ENCODE peak calls at places on chromosomes 3 and 15, in seven cellular contexts. G is CD8-positive, alpha-beta memory T cell; W is A549; J is endodermal cell; F is kidney epithelial cell; I is cardiac muscle cell; V is foreskin fibroblast. A is an unnamed sample.

GRCh38 chr3:111998661-111999641 is at the start of gene TAGLN3:
- DNase-seq in V (no peak), G (no peak), F (no peak), J (peak; percentile 86), W (no peak), I (peak; percentile 25), A (no peak)

GRCh38 chr15:65305144-65305758 is 774 bp downstream of the RNU5B-1 start:
- DNase-seq in F (no peak), J (no peak), W (no peak), G (peak; percentile 33), V (no peak), I (no peak), A (no peak)

GRCh38 chr3:8658326-8659212 is 14.0 kb upstream of the SSUH2 start:
- DNase-seq in G (no peak), V (no peak), I (peak; percentile 83), W (peak; percentile 81), F (peak; percentile 47), J (peak; percentile 29), A (no peak)

GRCh38 chr3:195040773-195041520 is 230.0 kb downstream of the XXYLT1 start:
- DNase-seq in J (peak; percentile 75), G (no peak), F (peak; percentile 12), W (no peak), V (no peak), I (no peak), A (no peak)

GRCh38 chr3:39388741-39389248 is 5.6 kb downstream of the SLC25A38 start:
- DNase-seq in W (no peak), G (no peak), F (no peak), I (no peak), V (no peak), J (no peak), A (no peak)

GRCh38 chr3:65473746-65474145 is 565.0 kb downstream of the MAGI1 start:
- DNase-seq in I (peak; percentile 11), V (peak; percentile 20), W (no peak), J (no peak), F (no peak), G (no peak), A (no peak)

GRCh38 chr3:46416134-46417119 is 9.4 kb downstream of the CCRL2 start:
- DNase-seq in J (no peak), V (no peak), G (no peak), F (no peak), I (no peak), W (no peak), A (no peak)

GRCh38 chr3:188071636-188072035 is 82.3 kb upstream of the LPP start:
- DNase-seq in G (no peak), V (no peak), F (no peak), I (no peak), J (no peak), W (no peak), A (no peak)

GRCh38 chr3:179069762-179070390 is 1.7 kb downstream of the ZMAT3 start:
- DNase-seq in G (no peak), V (no peak), F (no peak), I (peak; percentile 32), W (no peak), J (no peak), A (no peak)

GRCh38 chr15:71572452-71573053 is 237.8 kb upstream of the NR2E3 start:
- DNase-seq in V (no peak), W (peak; percentile 83), J (peak; percentile 87), G (no peak), I (no peak), F (no peak), A (no peak)

GRCh38 chr3:188370081-188370830 is 216.3 kb downstream of the LPP start:
- DNase-seq in W (no peak), I (peak; percentile 36), J (no peak), F (no peak), G (no peak), V (no peak), A (no peak)

GRCh38 chr15:72919936-72920455 is 132.3 kb upstream of the NEO1 start:
- DNase-seq in I (peak; percentile 20), W (no peak), F (no peak), G (no peak), J (no peak), V (no peak), A (no peak)

GRCh38 chr15:77525411-77525811 is 104.7 kb downstream of the HMG20A start:
- DNase-seq in V (no peak), I (no peak), F (no peak), J (peak; percentile 82), W (no peak), G (no peak), A (no peak)

GRCh38 chr3:32998631-32999451 is 47.4 kb downstream of the CCR4 start:
- DNase-seq in W (no peak), V (no peak), F (no peak), I (no peak), G (no peak), J (peak; percentile 60), A (no peak)

DNA sequence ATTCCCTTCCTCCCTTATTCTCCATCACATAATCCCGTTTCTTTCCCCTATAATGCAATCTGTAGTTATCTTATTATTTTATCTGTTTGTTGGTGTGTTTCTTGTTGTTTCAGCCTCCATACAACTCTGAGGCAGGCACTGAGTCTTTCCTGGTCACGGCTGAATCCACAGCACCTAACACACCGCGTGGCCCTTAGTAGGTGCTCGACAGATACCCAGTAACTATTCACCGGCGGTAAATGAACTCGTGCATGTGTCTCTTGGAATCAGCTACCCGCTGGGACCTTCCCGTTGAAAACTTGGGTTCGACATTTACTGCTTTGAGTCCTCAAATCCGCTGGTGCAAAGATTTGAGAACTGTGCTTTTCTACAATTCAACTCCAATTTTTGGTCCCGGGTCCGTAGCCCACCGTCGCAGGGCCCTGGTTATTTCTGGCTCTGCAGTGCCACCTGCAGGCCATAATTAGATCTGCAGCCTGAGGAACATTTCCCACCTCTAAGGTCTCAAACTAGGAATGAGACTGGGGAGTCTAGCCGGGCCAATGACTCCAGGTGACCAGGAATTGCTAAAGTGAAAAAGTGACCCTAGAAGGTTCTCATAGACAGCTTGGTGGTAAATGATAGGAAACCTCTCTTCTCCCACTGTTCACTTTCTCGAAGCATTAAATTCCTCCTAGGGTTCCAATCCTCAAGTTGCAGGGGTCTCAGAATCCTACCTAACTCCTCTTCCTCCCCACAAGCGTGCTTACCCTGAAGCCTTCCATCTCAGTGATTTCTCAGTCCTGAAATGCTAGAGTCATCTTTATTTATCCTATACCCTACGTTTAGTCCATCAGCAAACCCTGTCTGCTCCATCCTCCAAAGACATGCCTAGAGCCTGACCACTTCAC is 40.0 kb upstream of the TRH start:
- DNase-seq in J (peak; percentile 77), I (peak; percentile 46), F (no peak), W (peak; percentile 40), G (no peak), V (peak; percentile 9), A (no peak)
- H3K4me3 ChIP-seq in J (no peak overlapping the region), I (no peak overlapping the region), F (no peak overlapping the region), W (peak overlapping the region; percentile 18), G (no peak overlapping the region), V (peak overlapping the region; percentile 16), A (no peak overlapping the region)

GRCh38 chr3:99693636-99694035 is 55.2 kb downstream of the COL8A1 start:
- DNase-seq in I (no peak), G (no peak), F (no peak), W (no peak), V (no peak), J (no peak), A (no peak)

GRCh38 chr3:99700637-99701268 is 62.4 kb downstream of the COL8A1 start:
- DNase-seq in V (peak; percentile 48), G (no peak), W (no peak), F (no peak), J (no peak), I (peak; percentile 63), A (no peak)

GRCh38 chr3:99697250-99697649 is 58.9 kb downstream of the COL8A1 start:
- DNase-seq in F (no peak), G (no peak), V (no peak), J (no peak), W (no peak), I (no peak), A (no peak)

GRCh38 chr3:99699841-99700240 is 61.4 kb downstream of the COL8A1 start:
- DNase-seq in V (peak; percentile 59), I (peak; percentile 75), W (no peak), G (no peak), J (no peak), F (no peak), A (no peak)

DNA sequence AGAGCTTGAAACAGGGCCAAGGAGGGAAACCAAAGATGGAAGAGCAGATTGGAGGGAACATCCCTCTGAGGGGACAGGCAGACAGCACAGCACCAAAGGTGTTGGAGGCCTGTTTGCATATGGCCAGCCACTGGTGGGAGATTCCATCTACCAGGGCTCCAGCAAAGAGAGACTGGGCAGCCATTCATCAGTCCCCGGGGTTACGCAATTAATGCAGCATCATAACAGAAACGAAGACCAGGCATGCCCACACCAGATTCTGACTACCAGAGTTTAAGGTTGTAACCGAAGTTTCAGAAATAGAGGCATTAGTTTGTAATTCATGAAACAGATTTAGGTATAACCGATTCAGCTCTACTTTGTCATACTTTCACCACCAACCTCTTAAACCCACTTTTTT is 58.1 kb downstream of the COL8A1 start:
- DNase-seq in F (no peak), G (no peak), V (no peak), J (no peak), I (no peak), W (no peak), A (no peak)
- H3K4me3 ChIP-seq in F (no peak overlapping the region), G (no peak overlapping the region), V (no peak overlapping the region), J (no peak overlapping the region), I (no peak overlapping the region), W (no peak overlapping the region), A (no peak overlapping the region)

GRCh38 chr15:42456539-42456938 is 34.4 kb downstream of the ZNF106 start:
- DNase-seq in J (no peak), G (no peak), W (no peak), F (no peak), V (no peak), I (no peak), A (no peak)
- H3K4me3 ChIP-seq in J (no peak overlapping the region), G (no peak overlapping the region), W (no peak overlapping the region), F (no peak overlapping the region), V (peak overlapping the region; percentile 48), I (no peak overlapping the region), A (no peak overlapping the region)

GRCh38 chr3:146246493-146246892 is 4.4 kb downstream of the PLSCR4 start:
- DNase-seq in I (no peak), V (no peak), W (no peak), F (no peak), G (no peak), J (no peak), A (no peak)
- H3K4me3 ChIP-seq in I (no peak overlapping the region), V (peak overlapping the region; percentile 4), W (no peak overlapping the region), F (no peak overlapping the region), G (no peak overlapping the region), J (no peak overlapping the region), A (no peak overlapping the region)

GRCh38 chr15:76338555-76339301 is 2.2 kb downstream of the ISL2 start:
- DNase-seq in I (no peak), V (peak; percentile 26), G (no peak), J (no peak), F (no peak), W (no peak), A (no peak)

GRCh38 chr15:76336254-76337046 is at the start of gene ISL2:
- DNase-seq in F (peak; percentile 23), G (peak; percentile 40), W (peak; percentile 99), I (peak; percentile 91), V (peak; percentile 100), J (peak; percentile 95), A (peak; percentile 95)

GRCh38 chr15:76339302-76340197 is 3.0 kb downstream of the ISL2 start:
- DNase-seq in V (peak; percentile 43), F (no peak), J (peak; percentile 74), G (no peak), I (peak; percentile 48), W (no peak), A (no peak)

GRCh38 chr15:76337047-76337738 is 620 bp downstream of the ISL2 start:
- DNase-seq in W (peak; percentile 41), G (no peak), V (peak; percentile 64), I (no peak), J (peak; percentile 59), F (no peak), A (no peak)

GRCh38 chr15:76337739-76338554 is 1.4 kb downstream of the ISL2 start:
- DNase-seq in W (no peak), F (no peak), V (peak; percentile 24), G (no peak), J (peak; percentile 85), I (no peak), A (no peak)
- H3K4me3 ChIP-seq in W (peak overlapping the region; percentile 75), F (no peak overlapping the region), V (peak overlapping the region; percentile 89), G (peak overlapping the region; percentile 25), J (no peak overlapping the region), I (peak overlapping the region; percentile 13), A (peak overlapping the region; percentile 74)

A was measured in BJ.